ENCODE peak calls at places on chromosomes 13 and 19, in six cellular contexts. B, F, V, T, Y and Z are unnamed samples.

GRCh38 chr19:3479177-3479818 is 1.0 kb downstream of the SMIM24 start:
- DNase-seq in T (peak), F (peak), V (no peak), Y (peak), B (no peak), Z (no peak)

GRCh38 chr19:2214253-2214652 is 21.9 kb downstream of the PLEKHJ1 start:
- DNase-seq in V (no peak), B (no peak), F (no peak), T (no peak), Y (no peak), Z (no peak)

GRCh38 chr13:43411741-43412140 is 375.0 kb downstream of the ENOX1 start:
- DNase-seq in F (no peak), B (no peak), T (no peak), V (no peak), Y (no peak), Z (peak)

GRCh38 chr19:35247526-35248309 is 1.1 kb upstream of the LSR start:
- DNase-seq in B (no peak), F (peak), V (no peak), T (peak), Y (peak), Z (no peak)

GRCh38 chr13:51643114-51643881 is 59.0 kb downstream of the WDFY2 start:
- DNase-seq in V (peak), F (peak), Y (no peak), B (no peak), T (no peak), Z (peak)

GRCh38 chr19:49567722-49568454 is 12.5 kb downstream of the NOSIP start:
- DNase-seq in B (no peak), V (no peak), T (peak), Y (no peak), F (no peak), Z (peak)

GRCh38 chr13:110176431-110176830 is 130.5 kb downstream of the COL4A1 start:
- DNase-seq in T (no peak), Y (no peak), V (no peak), F (no peak), B (no peak), Z (no peak)

GRCh38 chr19:48969276-48970138 is 4.4 kb downstream of the FTL start:
- DNase-seq in Y (no peak), V (no peak), B (no peak), F (peak), T (no peak), Z (no peak)

GRCh38 chr13:30619731-30620130 is 2.0 kb downstream of the USPL1 start:
- DNase-seq in F (no peak), B (no peak), V (peak), T (no peak), Y (no peak), Z (no peak)

GRCh38 chr13:46339035-46339666 is 47.9 kb downstream of the RUBCNL start:
- DNase-seq in T (no peak), B (no peak), F (no peak), V (no peak), Y (no peak), Z (peak)

GRCh38 chr19:33514885-33515485 is 6.6 kb downstream of the PEPD start:
- DNase-seq in V (no peak), T (no peak), F (no peak), Y (no peak), B (no peak), Z (no peak)

GRCh38 chr13:114282143-114282685 is 813 bp downstream of the UPF3A start:
- DNase-seq in Y (peak), F (no peak), B (no peak), T (peak), V (peak), Z (peak)

GRCh38 chr13:94966380-94966779 is 254.0 kb upstream of the SOX21 start:
- DNase-seq in F (no peak), Y (no peak), T (no peak), V (no peak), B (no peak), Z (no peak)

GRCh38 chr19:18068395-18068794 is 18.3 kb downstream of the IL12RB1 start:
- DNase-seq in Y (no peak), B (no peak), V (no peak), F (no peak), T (no peak), Z (no peak)

GRCh38 chr19:8731428-8732169 is 10.2 kb downstream of the OR2Z1 start:
- DNase-seq in V (no peak), F (peak), Y (no peak), T (no peak), B (no peak), Z (no peak)

GRCh38 chr13:59633290-59633689 is 530.4 kb downstream of the DIAPH3 start:
- DNase-seq in V (peak), F (no peak), B (no peak), Y (no peak), T (no peak), Z (no peak)

GRCh38 chr19:49554701-49555181 is 25.6 kb downstream of the NOSIP start:
- DNase-seq in T (no peak), V (peak), Y (no peak), F (no peak), B (no peak), Z (no peak)

GRCh38 chr13:110136660-110137585 is 170.0 kb downstream of the COL4A1 start:
- DNase-seq in Y (no peak), V (no peak), T (no peak), F (peak), B (no peak), Z (no peak)

GRCh38 chr13:79709526-79709925 is 228.6 kb downstream of the NDFIP2 start:
- DNase-seq in B (no peak), F (no peak), V (peak), T (no peak), Y (no peak), Z (peak)

GRCh38 chr19:14519860-14520407 is 1.7 kb upstream of the DNAJB1 start:
- DNase-seq in T (no peak), F (no peak), Y (peak), V (peak), B (no peak), Z (peak)

GRCh38 chr13:40644838-40645620 is 21.4 kb downstream of the FOXO1 start:
- DNase-seq in V (no peak), T (peak), Y (no peak), F (peak), B (no peak), Z (no peak)

GRCh38 chr13:95239293-95239692 is 62.0 kb downstream of the ABCC4 start:
- DNase-seq in F (no peak), V (no peak), T (no peak), B (no peak), Y (no peak), Z (no peak)

GRCh38 chr13:71645467-71645866 is 221.5 kb downstream of the DACH1 start:
- DNase-seq in F (no peak), Y (no peak), B (no peak), T (no peak), V (no peak), Z (no peak)

GRCh38 chr19:49858591-49858985 is 7.6 kb downstream of the PTOV1 start:
- DNase-seq in T (no peak), F (no peak), V (no peak), B (no peak), Y (no peak), Z (no peak)

GRCh38 chr19:31784631-31785237 is 435.5 kb upstream of the TSHZ3 start:
- DNase-seq in T (no peak), Y (no peak), B (no peak), V (no peak), F (no peak), Z (no peak)

GRCh38 chr19:19111138-19111835 is 27.0 kb downstream of the TMEM161A start:
- DNase-seq in F (no peak), T (no peak), Y (no peak), B (no peak), V (no peak), Z (no peak)

GRCh38 chr19:5563941-5564612 is 3.7 kb downstream of the TINCR start:
- DNase-seq in Y (no peak), F (peak), V (no peak), B (no peak), T (peak), Z (no peak)

GRCh38 chr13:113945857-113946408 is 27.9 kb downstream of the C13orf46 start:
- DNase-seq in T (no peak), Y (no peak), B (peak), F (no peak), V (no peak), Z (no peak)

GRCh38 chr13:45889582-45890243 is 38.2 kb upstream of the SIAH3 start:
- DNase-seq in Y (no peak), B (no peak), T (no peak), V (no peak), F (no peak), Z (no peak)

GRCh38 chr13:102847272-102848234 is 1.7 kb downstream of the ERCC5 start:
- DNase-seq in V (peak), T (peak), Y (no peak), F (peak), B (no peak), Z (peak)

DNA sequence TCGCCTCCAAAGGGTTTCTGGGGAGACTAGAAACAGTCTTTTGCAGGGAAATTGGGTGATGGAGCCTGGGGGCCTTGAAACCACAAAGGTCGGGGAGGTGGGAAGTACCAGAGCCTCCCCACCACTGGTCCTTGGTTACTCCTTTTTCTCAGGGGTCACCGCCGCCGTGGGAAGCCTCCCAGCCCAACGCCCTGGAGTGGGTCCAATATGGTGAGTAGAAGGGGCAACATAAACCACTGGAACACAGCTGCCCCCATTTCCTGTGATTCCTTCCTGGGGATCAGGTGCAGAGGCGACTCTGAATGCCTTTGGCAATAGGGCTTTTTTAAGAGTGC is 5.8 kb downstream of the PGLYRP1 start:
- DNase-seq in T (no peak), Y (no peak), V (no peak), F (no peak), B (no peak), Z (no peak)
- H3K4me3 ChIP-seq in T (no peak), Y (peak), V (no peak), F (no peak), B (no peak), Z (no peak)

DNA sequence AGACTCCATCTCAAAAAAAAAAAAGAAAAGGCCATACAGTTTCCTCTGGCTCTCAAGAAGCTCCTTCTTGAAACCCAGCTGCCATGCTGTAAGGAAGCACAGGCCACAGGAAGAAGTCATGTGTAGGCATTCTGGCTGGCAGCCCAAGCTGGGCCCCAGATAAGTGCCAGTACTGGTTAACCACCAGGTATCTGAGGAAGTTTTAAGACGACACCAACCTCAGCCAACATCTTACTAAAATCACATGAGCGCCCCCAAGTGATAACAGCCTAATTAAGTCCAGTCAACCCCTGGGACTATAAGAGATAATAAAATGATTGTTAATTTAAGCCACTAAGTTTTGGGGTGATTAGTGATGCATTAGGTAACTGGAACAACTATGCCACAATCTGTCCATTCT is 27.4 kb upstream of the AKT2 start:
- DNase-seq in T (no peak), B (no peak), Y (no peak), F (peak), V (no peak), Z (no peak)
- H3K4me3 ChIP-seq in T (no peak), B (no peak), Y (no peak), F (no peak), V (no peak), Z (no peak)

GRCh38 chr19:16074488-16075365 is 1.6 kb upstream of the TPM4 start:
- DNase-seq in V (no peak), F (no peak), T (no peak), B (no peak), Y (no peak), Z (no peak)
- H3K4me3 ChIP-seq in V (no peak), F (no peak), T (no peak), B (peak), Y (no peak), Z (no peak)

GRCh38 chr19:41912899-41913475 is 15.3 kb downstream of the ERFL start:
- DNase-seq in V (no peak), Y (no peak), F (peak), B (no peak), T (no peak), Z (no peak)
- H3K4me3 ChIP-seq in V (no peak), Y (no peak), F (no peak), B (no peak), T (no peak), Z (no peak)